ENCODE peak calls at places on chromosomes 11 and 22, in seven cellular contexts. One of them, this sample, is unnamed.

GRCh38 chr11:77205467-77206263 is 77.6 kb downstream of the MYO7A start:
- DNase-seq in mesendoderm: no peak
- DNase-seq in trophoblast cell: no peak
- DNase-seq in H9: no peak
- DNase-seq in neuronal stem cell: no peak
- DNase-seq in H1: no peak
- DNase-seq in mesenchymal stem cell: no peak
- DNase-seq in this sample: no peak

GRCh38 chr22:31451709-31452571 is 37.7 kb downstream of the EIF4ENIF1 start:
- DNase-seq in H1: no peak
- DNase-seq in H9: no peak
- DNase-seq in neuronal stem cell: no peak
- DNase-seq in mesenchymal stem cell: peak
- DNase-seq in mesendoderm: peak
- DNase-seq in trophoblast cell: peak
- DNase-seq in this sample: peak

GRCh38 chr22:33652596-33652995 is 267.7 kb downstream of the LARGE1 start:
- DNase-seq in neuronal stem cell: no peak
- DNase-seq in trophoblast cell: peak
- DNase-seq in H9: no peak
- DNase-seq in H1: no peak
- DNase-seq in mesenchymal stem cell: peak
- DNase-seq in mesendoderm: peak
- DNase-seq in this sample: peak

GRCh38 chr11:17846852-17847453 is 112.4 kb downstream of the KCNC1 start:
- DNase-seq in H9: no peak
- DNase-seq in neuronal stem cell: peak
- DNase-seq in trophoblast cell: no peak
- DNase-seq in mesenchymal stem cell: no peak
- DNase-seq in H1: no peak
- DNase-seq in mesendoderm: peak
- DNase-seq in this sample: peak

GRCh38 chr11:65503923-65504670 is 5.3 kb downstream of the MALAT1 start:
- DNase-seq in mesenchymal stem cell: peak
- DNase-seq in trophoblast cell: peak
- DNase-seq in H1: no peak
- DNase-seq in neuronal stem cell: no peak
- DNase-seq in H9: no peak
- DNase-seq in mesendoderm: peak
- DNase-seq in this sample: peak

GRCh38 chr11:124643605-124644425 is 21.2 kb downstream of the TBRG1 start:
- DNase-seq in mesendoderm: no peak
- DNase-seq in mesenchymal stem cell: peak
- DNase-seq in H1: no peak
- DNase-seq in H9: no peak
- DNase-seq in trophoblast cell: peak
- DNase-seq in neuronal stem cell: no peak
- DNase-seq in this sample: peak

GRCh38 chr22:30381250-30381649 is 6.0 kb downstream of the RNF215 start:
- DNase-seq in H9: no peak
- DNase-seq in trophoblast cell: no peak
- DNase-seq in mesenchymal stem cell: no peak
- DNase-seq in H1: no peak
- DNase-seq in neuronal stem cell: no peak
- DNase-seq in mesendoderm: no peak
- DNase-seq in this sample: no peak

GRCh38 chr11:18676803-18677202 is 21.8 kb upstream of the TMEM86A start:
- DNase-seq in neuronal stem cell: no peak
- DNase-seq in H1: no peak
- DNase-seq in mesenchymal stem cell: no peak
- DNase-seq in mesendoderm: no peak
- DNase-seq in trophoblast cell: no peak
- DNase-seq in H9: no peak
- DNase-seq in this sample: no peak

GRCh38 chr11:105862736-105863367 is 159.2 kb downstream of the MSANTD4 start:
- DNase-seq in mesenchymal stem cell: peak
- DNase-seq in neuronal stem cell: peak
- DNase-seq in trophoblast cell: peak
- DNase-seq in H9: no peak
- DNase-seq in H1: no peak
- DNase-seq in mesendoderm: peak
- DNase-seq in this sample: peak

GRCh38 chr11:45021692-45022130 is 71.0 kb upstream of the TP53I11 start:
- DNase-seq in trophoblast cell: peak
- DNase-seq in H1: no peak
- DNase-seq in mesenchymal stem cell: peak
- DNase-seq in mesendoderm: peak
- DNase-seq in neuronal stem cell: no peak
- DNase-seq in H9: peak
- DNase-seq in this sample: peak

GRCh38 chr11:17640493-17641164 is 78.7 kb upstream of the MYOD1 start:
- DNase-seq in mesendoderm: no peak
- DNase-seq in neuronal stem cell: no peak
- DNase-seq in trophoblast cell: no peak
- DNase-seq in H1: no peak
- DNase-seq in mesenchymal stem cell: no peak
- DNase-seq in H9: no peak
- DNase-seq in this sample: no peak

GRCh38 chr22:36194971-36195370 is 6.6 kb downstream of the APOL4 start:
- DNase-seq in trophoblast cell: peak
- DNase-seq in neuronal stem cell: peak
- DNase-seq in mesendoderm: peak
- DNase-seq in H1: peak
- DNase-seq in H9: peak
- DNase-seq in mesenchymal stem cell: peak
- DNase-seq in this sample: peak

GRCh38 chr11:133828861-133829260 is 16.5 kb downstream of the SPATA19 start:
- DNase-seq in trophoblast cell: no peak
- DNase-seq in neuronal stem cell: no peak
- DNase-seq in mesendoderm: no peak
- DNase-seq in mesenchymal stem cell: no peak
- DNase-seq in H9: no peak
- DNase-seq in H1: no peak
- DNase-seq in this sample: no peak
- H3K18ac ChIP-seq in trophoblast cell: no peak
- H3K18ac ChIP-seq in neuronal stem cell: no peak
- H3K18ac ChIP-seq in mesendoderm: no peak
- H3K18ac ChIP-seq in mesenchymal stem cell: no peak
- H3K18ac ChIP-seq in H9: no peak
- H3K18ac ChIP-seq in H1: no peak
- H3K18ac ChIP-seq in this sample: no peak

DNA sequence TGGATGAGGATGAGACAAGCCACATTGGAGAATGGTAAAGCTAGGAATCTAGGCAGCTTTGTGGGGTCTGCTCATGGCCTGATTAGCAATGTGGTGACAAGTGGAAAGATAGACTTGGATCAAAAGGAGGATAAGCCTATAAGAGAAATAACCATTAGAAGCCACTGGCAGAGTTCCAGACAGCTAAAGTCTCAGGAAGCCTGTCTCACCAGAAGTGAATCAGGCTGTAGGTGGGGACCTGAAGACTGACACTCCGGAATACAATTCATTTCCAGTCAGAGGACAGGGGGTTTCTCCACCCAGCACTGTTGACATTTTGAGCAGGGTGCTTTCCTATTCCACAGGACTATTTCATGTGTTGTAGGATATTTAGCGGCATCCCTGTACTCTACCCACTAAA is 129.7 kb downstream of the ARHGAP42 start:
- DNase-seq in trophoblast cell: no peak
- DNase-seq in mesenchymal stem cell: no peak
- DNase-seq in H1: no peak
- DNase-seq in neuronal stem cell: no peak
- DNase-seq in mesendoderm: peak
- DNase-seq in H9: no peak
- DNase-seq in this sample: peak
- H3K18ac ChIP-seq in trophoblast cell: no peak
- H3K18ac ChIP-seq in mesenchymal stem cell: no peak
- H3K18ac ChIP-seq in H1: no peak
- H3K18ac ChIP-seq in neuronal stem cell: no peak
- H3K18ac ChIP-seq in mesendoderm: peak
- H3K18ac ChIP-seq in H9: no peak
- H3K18ac ChIP-seq in this sample: no peak

GRCh38 chr22:41805639-41806038 is 5.2 kb downstream of the CCDC134 start:
- DNase-seq in neuronal stem cell: no peak
- DNase-seq in mesenchymal stem cell: no peak
- DNase-seq in trophoblast cell: no peak
- DNase-seq in H9: no peak
- DNase-seq in H1: no peak
- DNase-seq in mesendoderm: no peak
- DNase-seq in this sample: no peak
- H3K18ac ChIP-seq in neuronal stem cell: no peak
- H3K18ac ChIP-seq in mesenchymal stem cell: no peak
- H3K18ac ChIP-seq in trophoblast cell: no peak
- H3K18ac ChIP-seq in H9: no peak
- H3K18ac ChIP-seq in H1: no peak
- H3K18ac ChIP-seq in mesendoderm: no peak
- H3K18ac ChIP-seq in this sample: no peak

GRCh38 chr11:116300252-116300651 is 472.5 kb downstream of the BUD13 start:
- DNase-seq in mesendoderm: peak
- DNase-seq in H9: no peak
- DNase-seq in neuronal stem cell: no peak
- DNase-seq in H1: no peak
- DNase-seq in trophoblast cell: no peak
- DNase-seq in mesenchymal stem cell: no peak
- DNase-seq in this sample: no peak
- H3K18ac ChIP-seq in mesendoderm: no peak
- H3K18ac ChIP-seq in H9: no peak
- H3K18ac ChIP-seq in neuronal stem cell: no peak
- H3K18ac ChIP-seq in H1: no peak
- H3K18ac ChIP-seq in trophoblast cell: no peak
- H3K18ac ChIP-seq in mesenchymal stem cell: no peak
- H3K18ac ChIP-seq in this sample: no peak

GRCh38 chr11:132220464-132220863 is 850.0 kb downstream of the NTM start:
- DNase-seq in mesendoderm: no peak
- DNase-seq in trophoblast cell: no peak
- DNase-seq in mesenchymal stem cell: peak
- DNase-seq in H9: no peak
- DNase-seq in H1: no peak
- DNase-seq in neuronal stem cell: no peak
- DNase-seq in this sample: peak

GRCh38 chr11:132222345-132222744 is 851.9 kb downstream of the NTM start:
- DNase-seq in mesendoderm: no peak
- DNase-seq in trophoblast cell: no peak
- DNase-seq in mesenchymal stem cell: no peak
- DNase-seq in H1: no peak
- DNase-seq in H9: no peak
- DNase-seq in neuronal stem cell: no peak
- DNase-seq in this sample: no peak

DNA sequence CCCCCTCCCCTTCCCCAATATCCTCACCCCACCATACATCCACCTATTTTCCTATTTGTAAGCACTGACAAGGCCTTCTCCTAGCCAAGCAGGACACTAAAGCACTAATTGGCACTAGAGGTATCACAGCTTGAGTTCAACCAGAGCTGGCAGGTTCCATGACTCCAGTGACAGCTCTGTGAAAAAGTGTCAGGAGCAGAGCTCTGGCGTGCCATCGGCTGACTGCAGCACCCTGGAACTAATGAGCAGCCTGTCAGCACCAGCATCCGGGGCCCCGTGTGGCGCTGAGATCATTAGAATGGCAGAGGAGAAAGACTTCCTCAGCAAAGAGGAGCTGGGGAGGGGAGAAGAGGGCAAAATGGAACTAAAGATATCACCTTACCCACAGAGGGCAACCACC is 847.4 kb downstream of the NTM start:
- DNase-seq in mesenchymal stem cell: no peak
- DNase-seq in H1: no peak
- DNase-seq in mesendoderm: no peak
- DNase-seq in neuronal stem cell: no peak
- DNase-seq in H9: no peak
- DNase-seq in trophoblast cell: no peak
- DNase-seq in this sample: no peak
- H3K18ac ChIP-seq in mesenchymal stem cell: no peak
- H3K18ac ChIP-seq in H1: no peak
- H3K18ac ChIP-seq in mesendoderm: no peak
- H3K18ac ChIP-seq in neuronal stem cell: no peak
- H3K18ac ChIP-seq in H9: no peak
- H3K18ac ChIP-seq in trophoblast cell: no peak
- H3K18ac ChIP-seq in this sample: no peak

GRCh38 chr22:43714104-43714503 is 98.0 kb downstream of the EFCAB6 start:
- DNase-seq in H1: no peak
- DNase-seq in H9: no peak
- DNase-seq in trophoblast cell: no peak
- DNase-seq in neuronal stem cell: no peak
- DNase-seq in mesendoderm: no peak
- DNase-seq in mesenchymal stem cell: no peak
- DNase-seq in this sample: no peak
- H3K18ac ChIP-seq in H1: no peak
- H3K18ac ChIP-seq in H9: no peak
- H3K18ac ChIP-seq in trophoblast cell: no peak
- H3K18ac ChIP-seq in neuronal stem cell: no peak
- H3K18ac ChIP-seq in mesendoderm: no peak
- H3K18ac ChIP-seq in mesenchymal stem cell: no peak
- H3K18ac ChIP-seq in this sample: no peak

This sample was measured in IMR-90.